ENCODE peak calls at places on chromosome 16, in ten cellular contexts. G, L, M, A, P, H, T, V, F and J are unnamed samples.

GRCh38 chr16:86499889-86500707 is 10.2 kb upstream of the FOXF1 start:
- DNase-seq in F (no peak), G (no peak), V (no peak), H (no peak), L (no peak), T (no peak), A (no peak), M (no peak), P (no peak), J (no peak)

GRCh38 chr16:53984936-53985335 is 281.0 kb downstream of the FTO start:
- DNase-seq in P (no peak), H (no peak), F (no peak), T (no peak), M (no peak), L (no peak), V (no peak), G (no peak), A (no peak), J (no peak)

GRCh38 chr16:19804538-19805323 is 79.9 kb downstream of the GPRC5B start:
- DNase-seq in P (no peak), M (no peak), G (peak), V (no peak), A (no peak), T (no peak), H (no peak), L (peak), F (peak), J (no peak)

GRCh38 chr16:75181630-75182029 is 25.3 kb downstream of the CTRB2 start:
- DNase-seq in V (no peak), P (no peak), A (no peak), L (no peak), H (no peak), G (no peak), T (no peak), F (no peak), M (no peak), J (no peak)

GRCh38 chr16:16805809-16806208 is 426.9 kb downstream of the NPIPA7 start:
- DNase-seq in F (no peak), M (no peak), V (no peak), G (no peak), H (no peak), L (no peak), P (no peak), T (no peak), A (no peak), J (no peak)

GRCh38 chr16:73280366-73280765 is 232.4 kb upstream of the ZFHX3 start:
- DNase-seq in A (no peak), T (no peak), M (no peak), H (no peak), G (no peak), L (no peak), V (no peak), P (no peak), F (no peak), J (no peak)

GRCh38 chr16:11156401-11156800 is 99.6 kb downstream of the SOCS1 start:
- DNase-seq in A (no peak), F (no peak), G (no peak), M (peak), T (no peak), P (peak), V (no peak), L (no peak), H (no peak), J (no peak)

GRCh38 chr16:48413291-48413690 is 28.1 kb upstream of the SIAH1 start:
- DNase-seq in G (no peak), A (no peak), V (no peak), P (no peak), M (no peak), T (no peak), H (no peak), L (no peak), F (no peak), J (no peak)

GRCh38 chr16:69244336-69244735 is 57.4 kb downstream of the SNTB2 start:
- DNase-seq in V (no peak), A (no peak), L (no peak), G (no peak), P (no peak), M (no peak), H (no peak), T (no peak), F (no peak), J (no peak)

GRCh38 chr16:57273826-57274225 is 10.6 kb downstream of the PLLP start:
- DNase-seq in G (no peak), T (no peak), P (no peak), L (no peak), F (no peak), A (no peak), H (no peak), M (no peak), V (no peak), J (no peak)

GRCh38 chr16:5206331-5206990 is 108.9 kb upstream of the EEF2KMT start:
- DNase-seq in M (no peak), A (no peak), H (no peak), G (no peak), L (no peak), P (no peak), F (no peak), T (no peak), V (no peak), J (no peak)

GRCh38 chr16:53097190-53097589 is 42.4 kb downstream of the CHD9 start:
- DNase-seq in H (no peak), F (no peak), V (no peak), P (no peak), T (no peak), M (no peak), L (no peak), A (no peak), G (no peak), J (no peak)

GRCh38 chr16:17397499-17397891 is 73.3 kb downstream of the XYLT1 start:
- DNase-seq in M (no peak), H (peak), A (no peak), T (no peak), L (no peak), F (no peak), P (no peak), G (peak), V (peak), J (no peak)

GRCh38 chr16:56844056-56844455 is 21.0 kb upstream of the SLC12A3 start:
- DNase-seq in M (no peak), F (no peak), G (no peak), T (no peak), A (no peak), H (no peak), L (no peak), P (no peak), V (no peak), J (no peak)

GRCh38 chr16:9003322-9003721 is 39.6 kb upstream of the USP7 start:
- DNase-seq in P (no peak), A (no peak), H (no peak), M (no peak), V (no peak), T (no peak), F (no peak), L (no peak), G (no peak), J (no peak)

GRCh38 chr16:84308120-84308519 is 13.4 kb downstream of the WFDC1 start:
- DNase-seq in F (peak), T (peak), P (no peak), M (no peak), H (peak), G (no peak), A (no peak), L (no peak), V (peak), J (no peak)
- TF ChIP-seq CTCF in F (peak), T (peak), P (peak), M (peak), H (peak), G (no peak), A (peak), L (peak), V (peak), J (peak)

GRCh38 chr16:70770968-70771552 is 29.9 kb downstream of the VAC14 start:
- DNase-seq in T (peak), P (no peak), V (peak), A (no peak), M (peak), L (no peak), H (peak), G (no peak), F (peak), J (no peak)
- TF ChIP-seq CTCF in T (peak), P (peak), V (peak), A (peak), M (peak), L (peak), H (peak), G (peak), F (peak), J (peak)

GRCh38 chr16:49856741-49857330 is 924 bp upstream of the ZNF423 start:
- DNase-seq in H (peak), M (peak), T (peak), A (peak), P (peak), L (no peak), V (peak), F (peak), G (peak), J (peak)
- TF ChIP-seq CTCF in H (peak), M (no peak), T (no peak), A (peak), P (no peak), L (no peak), V (peak), F (peak), G (no peak), J (peak)

GRCh38 chr16:13453938-13454553 is 465.9 kb upstream of the ERCC4 start:
- DNase-seq in V (no peak), H (peak), F (no peak), P (no peak), G (no peak), A (no peak), L (no peak), M (no peak), T (peak), J (no peak)
- TF ChIP-seq CTCF in V (no peak), H (peak), F (peak), P (peak), G (peak), A (no peak), L (peak), M (peak), T (peak), J (peak)

DNA sequence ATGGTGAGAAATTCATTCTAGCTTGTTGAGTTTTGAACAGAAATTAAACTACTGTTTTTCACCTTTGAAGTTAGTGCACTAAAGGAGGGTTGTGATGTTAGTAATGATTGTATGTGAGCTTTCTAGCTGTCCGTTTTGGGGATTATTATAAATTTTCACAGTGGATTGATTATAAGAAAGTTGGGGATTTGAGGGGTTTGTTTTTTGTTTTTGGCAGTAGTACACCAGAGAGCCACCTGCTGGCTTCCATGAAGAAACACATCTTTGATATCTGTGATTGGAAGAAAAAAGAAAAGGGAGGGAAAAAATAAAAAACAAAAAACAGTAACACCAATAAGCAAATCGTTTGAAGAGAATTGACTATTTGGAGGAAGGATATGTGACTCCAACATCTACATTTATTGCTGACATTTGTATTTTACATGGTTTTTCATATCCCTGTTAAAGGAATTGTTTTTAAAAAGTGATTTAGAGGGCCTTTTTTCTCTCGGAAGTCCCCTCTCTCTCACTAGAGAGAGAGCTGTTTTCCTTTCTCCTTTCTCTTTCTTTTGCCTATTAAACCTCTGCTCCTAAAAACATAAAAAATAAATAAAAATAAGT is 1469.5 kb upstream of the GOT2 start:
- DNase-seq in G (no peak), A (peak), F (no peak), V (peak), L (no peak), H (no peak), M (no peak), P (no peak), T (no peak), J (no peak)
- TF ChIP-seq CTCF in G (no peak), A (peak), F (peak), V (peak), L (peak), H (peak), M (peak), P (peak), T (peak), J (peak)

GRCh38 chr16:1131378-1131994 is 21.4 kb upstream of the CACNA1H start:
- DNase-seq in T (no peak), G (no peak), L (no peak), M (no peak), V (no peak), F (no peak), A (no peak), H (no peak), P (no peak), J (no peak)
- TF ChIP-seq CTCF in T (no peak), G (no peak), L (no peak), M (no peak), V (no peak), F (no peak), A (no peak), H (no peak), P (no peak), J (no peak)